ENCODE peak calls at places on chromosomes 1 and 21, in eight cellular contexts. C is NCI-H1105; P is activated naive CD4-positive, alpha-beta T cell; B is stimulated activated CD4-positive, alpha-beta T cell treated with anti-CD3 and anti-CD28 coated beads, Interleukin-4, amount 100 ng/mL, for 4 hours; N is cardiac fibroblast; Z is stimulated activated CD8-positive, alpha-beta memory T cell treated with anti-CD3 and anti-CD28 coated beads, Interleukin-15, amount 100 ng/mL, for 4 hours; J is HAP-1; Y is smooth muscle cell of the brain vasculature. V is an unnamed sample.

GRCh38 chr1:110341146-110341871 is 2.1 kb downstream of the RBM15 start:
- DNase-seq in C (no peak), P (no peak), B (no peak), N (no peak), Z (no peak), J (peak; percentile 13), Y (no peak), V (no peak)

GRCh38 chr1:57404914-57405313 is 18.9 kb downstream of the DAB1 start:
- DNase-seq in C (no peak), P (no peak), B (no peak), N (no peak), Z (no peak), J (no peak), Y (no peak), V (no peak)

GRCh38 chr1:10607228-10607627 is 132.5 kb downstream of the PEX14 start:
- DNase-seq in C (no peak), P (no peak), B (no peak), N (no peak), Z (no peak), J (no peak), Y (no peak), V (no peak)

GRCh38 chr21:31326478-31327247 is 17.4 kb downstream of the TIAM1 start:
- DNase-seq in C (no peak), P (no peak), B (peak; percentile 34), N (peak; percentile 35), Z (no peak), J (no peak), Y (no peak), V (no peak)

GRCh38 chr1:56963667-56964066 is 2.1 kb downstream of the C8B start:
- DNase-seq in C (no peak), P (no peak), B (no peak), N (peak; percentile 11), Z (no peak), J (no peak), Y (no peak), V (no peak)

GRCh38 chr21:46585191-46585953 is 19.5 kb downstream of the S100B start:
- DNase-seq in C (peak; percentile 22), P (no peak), B (no peak), N (no peak), Z (no peak), J (peak; percentile 25), Y (no peak), V (no peak)

GRCh38 chr1:80248886-80249285 is 1242.4 kb upstream of the ADGRL4 start:
- DNase-seq in C (no peak), P (no peak), B (no peak), N (peak; percentile 63), Z (no peak), J (no peak), Y (no peak), V (no peak)

GRCh38 chr1:30765610-30766434 is 8.2 kb upstream of the LAPTM5 start:
- DNase-seq in C (no peak), P (no peak), B (no peak), N (no peak), Z (no peak), J (no peak), Y (no peak), V (no peak)

GRCh38 chr1:16017461-16018303 is at the start of gene HSPB7:
- DNase-seq in C (no peak), P (no peak), B (no peak), N (peak; percentile 94), Z (no peak), J (peak; percentile 55), Y (no peak), V (peak; percentile 65)